ENCODE peak calls at places on chromosomes 12 and 14, in five cellular contexts. One of them, this sample, is unnamed. For H3K4me1, the result is how much of the 10 kb centered on the place peaks cover.

GRCh38 chr14:99763527-99764221 is 29.5 kb upstream of the EML1 start:
- DNase-seq in CD8-positive, alpha-beta T cell: no peak
- DNase-seq in hepatocyte: no peak
- DNase-seq in ovary: no peak
- DNase-seq in neural progenitor cell: no peak
- DNase-seq in this sample: no peak

GRCh38 chr14:59463773-59464650 is 1.2 kb downstream of the GPR135 start:
- DNase-seq in CD8-positive, alpha-beta T cell: no peak
- DNase-seq in hepatocyte: peak
- DNase-seq in ovary: peak
- DNase-seq in neural progenitor cell: peak
- DNase-seq in this sample: peak

GRCh38 chr14:99289394-99290189 is 17.6 kb upstream of the BCL11B start:
- DNase-seq in CD8-positive, alpha-beta T cell: no peak
- DNase-seq in hepatocyte: no peak
- DNase-seq in ovary: no peak
- DNase-seq in neural progenitor cell: no peak
- DNase-seq in this sample: no peak

GRCh38 chr14:74843653-74844052 is 32.3 kb downstream of the PROX2 start:
- DNase-seq in CD8-positive, alpha-beta T cell: no peak
- DNase-seq in hepatocyte: no peak
- DNase-seq in ovary: no peak
- DNase-seq in neural progenitor cell: no peak
- DNase-seq in this sample: no peak

GRCh38 chr12:49092086-49092815 is 2.4 kb downstream of the DHH start:
- DNase-seq in CD8-positive, alpha-beta T cell: no peak
- DNase-seq in hepatocyte: peak
- DNase-seq in ovary: no peak
- DNase-seq in neural progenitor cell: peak
- DNase-seq in this sample: peak

GRCh38 chr14:100864206-100864605 is 38.3 kb downstream of the MEG3 start:
- DNase-seq in CD8-positive, alpha-beta T cell: no peak
- DNase-seq in hepatocyte: no peak
- DNase-seq in ovary: no peak
- DNase-seq in neural progenitor cell: no peak
- DNase-seq in this sample: peak

GRCh38 chr14:34810028-34810427 is 65.1 kb downstream of the BAZ1A start:
- DNase-seq in CD8-positive, alpha-beta T cell: no peak
- DNase-seq in hepatocyte: no peak
- DNase-seq in ovary: no peak
- DNase-seq in neural progenitor cell: no peak
- DNase-seq in this sample: no peak

GRCh38 chr14:31336646-31337045 is 83.7 kb downstream of the HEATR5A start:
- DNase-seq in CD8-positive, alpha-beta T cell: no peak
- DNase-seq in hepatocyte: no peak
- DNase-seq in ovary: no peak
- DNase-seq in neural progenitor cell: peak
- DNase-seq in this sample: no peak

GRCh38 chr14:68718033-68718725 is 74.7 kb downstream of the ZFP36L1 start:
- DNase-seq in CD8-positive, alpha-beta T cell: no peak
- DNase-seq in hepatocyte: no peak
- DNase-seq in ovary: no peak
- DNase-seq in neural progenitor cell: no peak
- DNase-seq in this sample: no peak

GRCh38 chr14:36556811-36557433 is 25.5 kb downstream of the NKX2-8 start:
- DNase-seq in CD8-positive, alpha-beta T cell: no peak
- DNase-seq in hepatocyte: peak
- DNase-seq in ovary: no peak
- DNase-seq in neural progenitor cell: peak
- DNase-seq in this sample: no peak

GRCh38 chr12:12996235-12996634 is 3.8 kb downstream of the HEBP1 start:
- DNase-seq in CD8-positive, alpha-beta T cell: no peak
- DNase-seq in hepatocyte: no peak
- DNase-seq in ovary: no peak
- DNase-seq in neural progenitor cell: no peak
- DNase-seq in this sample: no peak

GRCh38 chr14:61876362-61877049 is 114.3 kb downstream of the SNAPC1 start:
- DNase-seq in CD8-positive, alpha-beta T cell: no peak
- DNase-seq in hepatocyte: no peak
- DNase-seq in ovary: no peak
- DNase-seq in neural progenitor cell: no peak
- DNase-seq in this sample: no peak

GRCh38 chr12:43551271-43551970 is 582 bp downstream of the ADAMTS20 start:
- DNase-seq in CD8-positive, alpha-beta T cell: no peak
- DNase-seq in hepatocyte: peak
- DNase-seq in ovary: no peak
- DNase-seq in neural progenitor cell: peak
- DNase-seq in this sample: no peak

GRCh38 chr12:2248901-2249381 is 196.2 kb downstream of the CACNA1C start:
- DNase-seq in CD8-positive, alpha-beta T cell: no peak
- DNase-seq in hepatocyte: no peak
- DNase-seq in ovary: no peak
- DNase-seq in neural progenitor cell: no peak
- DNase-seq in this sample: no peak

GRCh38 chr12:79344855-79345840 is 345.6 kb downstream of the PAWR start:
- DNase-seq in CD8-positive, alpha-beta T cell: no peak
- DNase-seq in hepatocyte: peak
- DNase-seq in ovary: no peak
- DNase-seq in neural progenitor cell: peak
- DNase-seq in this sample: no peak

GRCh38 chr12:27696864-27697564 is 767 bp downstream of the REP15 start:
- DNase-seq in CD8-positive, alpha-beta T cell: no peak
- DNase-seq in hepatocyte: peak
- DNase-seq in ovary: no peak
- DNase-seq in neural progenitor cell: no peak
- DNase-seq in this sample: no peak
- H3K4me1 ChIP-seq in CD8-positive, alpha-beta T cell: under half
- H3K4me1 ChIP-seq in hepatocyte: under half
- H3K4me1 ChIP-seq in ovary: under half
- H3K4me1 ChIP-seq in neural progenitor cell: under half
- H3K4me1 ChIP-seq in this sample: under half

GRCh38 chr12:15979096-15980091 is 68.3 kb downstream of the DERA start:
- DNase-seq in CD8-positive, alpha-beta T cell: no peak
- DNase-seq in hepatocyte: peak
- DNase-seq in ovary: no peak
- DNase-seq in neural progenitor cell: peak
- DNase-seq in this sample: peak

GRCh38 chr12:15982471-15982870 is 71.3 kb downstream of the DERA start:
- DNase-seq in CD8-positive, alpha-beta T cell: no peak
- DNase-seq in hepatocyte: peak
- DNase-seq in ovary: no peak
- DNase-seq in neural progenitor cell: no peak
- DNase-seq in this sample: no peak

GRCh38 chr12:15982921-15983320 is 71.8 kb downstream of the DERA start:
- DNase-seq in CD8-positive, alpha-beta T cell: no peak
- DNase-seq in hepatocyte: no peak
- DNase-seq in ovary: no peak
- DNase-seq in neural progenitor cell: no peak
- DNase-seq in this sample: no peak

GRCh38 chr12:15984097-15984800 is 73.1 kb downstream of the DERA start:
- DNase-seq in CD8-positive, alpha-beta T cell: no peak
- DNase-seq in hepatocyte: no peak
- DNase-seq in ovary: no peak
- DNase-seq in neural progenitor cell: no peak
- DNase-seq in this sample: no peak

DNA sequence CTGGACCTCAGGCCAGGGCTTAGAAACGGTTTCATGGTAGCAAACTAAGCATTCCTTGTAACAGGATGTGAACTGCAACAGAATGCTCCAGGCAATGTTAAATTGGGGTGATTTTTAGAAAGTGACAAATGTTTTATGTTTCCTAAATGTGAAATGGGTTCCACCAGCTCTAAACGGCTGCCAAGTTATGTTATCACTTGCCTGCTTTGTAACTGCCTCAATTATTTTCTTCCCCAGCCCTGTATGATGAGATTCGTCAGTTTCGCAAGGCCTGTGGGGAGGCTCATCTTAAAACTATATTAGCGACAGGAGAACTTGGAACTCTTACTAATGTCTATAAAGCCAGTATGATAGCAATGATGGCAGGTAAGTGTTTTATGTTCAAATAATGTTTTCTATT is 70.9 kb downstream of the DERA start:
- DNase-seq in CD8-positive, alpha-beta T cell: no peak
- DNase-seq in hepatocyte: no peak
- DNase-seq in ovary: no peak
- DNase-seq in neural progenitor cell: no peak
- DNase-seq in this sample: no peak
- H3K4me1 ChIP-seq in CD8-positive, alpha-beta T cell: under half
- H3K4me1 ChIP-seq in hepatocyte: under half
- H3K4me1 ChIP-seq in ovary: under half
- H3K4me1 ChIP-seq in neural progenitor cell: under half
- H3K4me1 ChIP-seq in this sample: under half

GRCh38 chr12:42484996-42485395 is 104.5 kb downstream of the PRICKLE1 start:
- DNase-seq in CD8-positive, alpha-beta T cell: no peak
- DNase-seq in hepatocyte: no peak
- DNase-seq in ovary: no peak
- DNase-seq in neural progenitor cell: no peak
- DNase-seq in this sample: no peak
- H3K4me1 ChIP-seq in CD8-positive, alpha-beta T cell: under half
- H3K4me1 ChIP-seq in hepatocyte: under half
- H3K4me1 ChIP-seq in ovary: under half
- H3K4me1 ChIP-seq in neural progenitor cell: half or more
- H3K4me1 ChIP-seq in this sample: under half

GRCh38 chr14:93972618-93973205 is 3.7 kb downstream of the ASB2 start:
- DNase-seq in CD8-positive, alpha-beta T cell: no peak
- DNase-seq in hepatocyte: no peak
- DNase-seq in ovary: no peak
- DNase-seq in neural progenitor cell: no peak
- DNase-seq in this sample: no peak
- H3K4me1 ChIP-seq in CD8-positive, alpha-beta T cell: under half
- H3K4me1 ChIP-seq in hepatocyte: under half
- H3K4me1 ChIP-seq in ovary: under half
- H3K4me1 ChIP-seq in neural progenitor cell: under half
- H3K4me1 ChIP-seq in this sample: under half

GRCh38 chr14:96156804-96157760 is 47.6 kb upstream of the BDKRB2 start:
- DNase-seq in CD8-positive, alpha-beta T cell: no peak
- DNase-seq in hepatocyte: no peak
- DNase-seq in ovary: no peak
- DNase-seq in neural progenitor cell: no peak
- DNase-seq in this sample: no peak

GRCh38 chr14:96160913-96161310 is 43.7 kb upstream of the BDKRB2 start:
- DNase-seq in CD8-positive, alpha-beta T cell: no peak
- DNase-seq in hepatocyte: no peak
- DNase-seq in ovary: no peak
- DNase-seq in neural progenitor cell: no peak
- DNase-seq in this sample: no peak

GRCh38 chr14:96162265-96162664 is 42.4 kb upstream of the BDKRB2 start:
- DNase-seq in CD8-positive, alpha-beta T cell: no peak
- DNase-seq in hepatocyte: no peak
- DNase-seq in ovary: no peak
- DNase-seq in neural progenitor cell: no peak
- DNase-seq in this sample: no peak

GRCh38 chr14:96160030-96160912 is 44.4 kb upstream of the BDKRB2 start:
- DNase-seq in CD8-positive, alpha-beta T cell: no peak
- DNase-seq in hepatocyte: no peak
- DNase-seq in ovary: no peak
- DNase-seq in neural progenitor cell: no peak
- DNase-seq in this sample: no peak

DNA sequence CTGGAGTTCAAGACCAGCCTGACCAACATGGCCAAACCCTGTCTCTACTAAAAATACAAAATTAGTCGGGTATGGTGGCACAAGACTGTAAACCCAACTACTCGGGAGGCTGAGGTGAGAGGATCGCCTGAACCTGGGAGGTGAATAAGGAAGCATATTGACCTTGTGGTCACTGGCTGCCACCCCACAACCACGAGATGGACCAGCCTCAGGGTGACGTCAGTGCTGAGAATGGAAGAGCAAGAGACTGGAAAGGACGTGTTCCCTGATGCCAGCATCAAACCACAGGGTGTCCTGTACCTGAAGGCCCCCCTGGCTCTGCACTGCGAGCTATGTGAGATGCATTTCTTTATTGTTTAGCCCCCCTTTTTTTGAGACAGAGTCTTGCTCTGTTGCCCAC is 45.9 kb upstream of the BDKRB2 start:
- DNase-seq in CD8-positive, alpha-beta T cell: no peak
- DNase-seq in hepatocyte: no peak
- DNase-seq in ovary: no peak
- DNase-seq in neural progenitor cell: no peak
- DNase-seq in this sample: no peak
- H3K4me1 ChIP-seq in CD8-positive, alpha-beta T cell: under half
- H3K4me1 ChIP-seq in hepatocyte: under half
- H3K4me1 ChIP-seq in ovary: under half
- H3K4me1 ChIP-seq in neural progenitor cell: under half
- H3K4me1 ChIP-seq in this sample: under half

GRCh38 chr12:97756066-97756701 is 293.6 kb downstream of the RMST start:
- DNase-seq in CD8-positive, alpha-beta T cell: no peak
- DNase-seq in hepatocyte: peak
- DNase-seq in ovary: no peak
- DNase-seq in neural progenitor cell: no peak
- DNase-seq in this sample: peak

GRCh38 chr12:97751704-97752103 is 289.1 kb downstream of the RMST start:
- DNase-seq in CD8-positive, alpha-beta T cell: no peak
- DNase-seq in hepatocyte: no peak
- DNase-seq in ovary: no peak
- DNase-seq in neural progenitor cell: no peak
- DNase-seq in this sample: no peak

GRCh38 chr12:97752129-97752528 is 289.5 kb downstream of the RMST start:
- DNase-seq in CD8-positive, alpha-beta T cell: no peak
- DNase-seq in hepatocyte: no peak
- DNase-seq in ovary: no peak
- DNase-seq in neural progenitor cell: no peak
- DNase-seq in this sample: no peak

GRCh38 chr12:97754306-97754705 is 291.7 kb downstream of the RMST start:
- DNase-seq in CD8-positive, alpha-beta T cell: no peak
- DNase-seq in hepatocyte: no peak
- DNase-seq in ovary: no peak
- DNase-seq in neural progenitor cell: no peak
- DNase-seq in this sample: no peak

DNA sequence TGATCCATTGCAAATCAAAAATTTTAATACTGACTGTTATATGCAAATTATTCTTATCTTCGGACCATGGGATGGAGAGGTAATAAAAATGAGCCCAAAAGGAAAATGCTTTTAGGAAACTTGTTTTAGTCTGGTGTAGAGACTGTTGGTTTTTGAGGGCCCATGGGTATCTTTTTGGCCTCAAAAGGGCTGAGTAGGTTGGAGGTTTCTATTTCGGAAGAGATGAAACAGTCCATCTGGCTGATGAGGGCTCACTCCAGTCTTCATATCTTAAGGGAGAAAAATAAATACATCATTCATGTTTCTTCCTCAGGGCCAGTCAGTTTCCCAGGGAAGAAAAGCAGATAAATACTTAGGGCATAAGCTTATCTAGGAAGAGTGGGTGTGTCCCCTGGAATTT is 290.7 kb downstream of the RMST start:
- DNase-seq in CD8-positive, alpha-beta T cell: no peak
- DNase-seq in hepatocyte: no peak
- DNase-seq in ovary: no peak
- DNase-seq in neural progenitor cell: no peak
- DNase-seq in this sample: no peak
- H3K4me1 ChIP-seq in CD8-positive, alpha-beta T cell: under half
- H3K4me1 ChIP-seq in hepatocyte: under half
- H3K4me1 ChIP-seq in ovary: under half
- H3K4me1 ChIP-seq in neural progenitor cell: under half
- H3K4me1 ChIP-seq in this sample: under half